ENCODE peak calls at places on chromosomes 5 and 9, in six cellular contexts. O is stomach, R is Peyer's patch, W is ovary, X is HepG2, B is IMR-90. I is an unnamed sample. For H3K36me3, the result is how much of the 10 kb centered on the place peaks cover.

GRCh38 chr5:59348189-59348588 is 545.3 kb downstream of the PDE4D start:
- DNase-seq in O (no peak), R (no peak), W (no peak), X (peak), B (no peak), I (no peak)

GRCh38 chr9:123225374-123225813 is 43.0 kb downstream of the STRBP start:
- DNase-seq in O (no peak), R (peak), W (no peak), X (peak), B (peak), I (no peak)

GRCh38 chr5:65480306-65480865 is 1.3 kb downstream of the ADAMTS6 start:
- DNase-seq in O (peak), R (peak), W (peak), X (peak), B (peak), I (no peak)

GRCh38 chr9:36332006-36332405 is 68.1 kb downstream of the RNF38 start:
- DNase-seq in O (no peak), R (no peak), W (no peak), X (no peak), B (peak), I (no peak)

GRCh38 chr5:135319928-135320606 is 79.0 kb downstream of the MACROH2A1 start:
- DNase-seq in O (peak), R (no peak), W (no peak), X (no peak), B (no peak), I (peak)

GRCh38 chr9:89497181-89497963 is 541 bp downstream of the SEMA4D start:
- DNase-seq in O (peak), R (peak), W (peak), X (no peak), B (no peak), I (peak)

GRCh38 chr9:95167998-95168397 is 149.5 kb downstream of the FANCC start:
- DNase-seq in O (peak), R (peak), W (no peak), X (peak), B (peak), I (no peak)

GRCh38 chr9:16645970-16646369 is 224.5 kb downstream of the BNC2 start:
- DNase-seq in O (no peak), R (no peak), W (no peak), X (no peak), B (no peak), I (no peak)

GRCh38 chr9:112130347-112130746 is 44.8 kb downstream of the SUSD1 start:
- DNase-seq in O (no peak), R (no peak), W (no peak), X (no peak), B (no peak), I (no peak)

GRCh38 chr9:131739988-131740648 is at the start of gene RAPGEF1:
- DNase-seq in O (peak), R (peak), W (peak), X (no peak), B (no peak), I (peak)

GRCh38 chr5:1059884-1060263 is 51.3 kb downstream of the NKD2 start:
- DNase-seq in O (no peak), R (no peak), W (no peak), X (no peak), B (no peak), I (no peak)

GRCh38 chr5:102540251-102540812 is 41.5 kb upstream of the SLCO6A1 start:
- DNase-seq in O (no peak), R (no peak), W (no peak), X (no peak), B (no peak), I (no peak)

GRCh38 chr5:172076783-172077244 is 70.4 kb upstream of the FBXW11 start:
- DNase-seq in O (no peak), R (no peak), W (no peak), X (no peak), B (peak), I (no peak)

GRCh38 chr9:131714161-131714646 is 25.7 kb downstream of the RAPGEF1 start:
- DNase-seq in O (peak), R (no peak), W (peak), X (no peak), B (peak), I (no peak)

GRCh38 chr5:97134634-97135033 is 7.8 kb downstream of the LIX1 start:
- DNase-seq in O (no peak), R (no peak), W (no peak), X (no peak), B (no peak), I (no peak)

GRCh38 chr9:135304886-135305285 is 174.7 kb upstream of the PPP1R26 start:
- DNase-seq in O (no peak), R (no peak), W (no peak), X (no peak), B (no peak), I (no peak)

GRCh38 chr9:137461663-137462395 is 2.7 kb upstream of the NSMF start:
- DNase-seq in O (peak), R (peak), W (peak), X (no peak), B (no peak), I (peak)

GRCh38 chr5:173835662-173836061 is 52.5 kb upstream of the CPEB4 start:
- DNase-seq in O (no peak), R (no peak), W (no peak), X (no peak), B (no peak), I (peak)

GRCh38 chr9:106964822-106965525 is 102.0 kb downstream of the ZNF462 start:
- DNase-seq in O (no peak), R (no peak), W (no peak), X (no peak), B (peak), I (no peak)

GRCh38 chr5:65262590-65263189 is 219.0 kb downstream of the ADAMTS6 start:
- DNase-seq in O (no peak), R (no peak), W (peak), X (no peak), B (peak), I (no peak)

GRCh38 chr5:134553816-134554215 is 28.3 kb downstream of the JADE2 start:
- DNase-seq in O (no peak), R (no peak), W (peak), X (no peak), B (peak), I (no peak)

GRCh38 chr5:148760945-148761638 is 65.3 kb upstream of the ADRB2 start:
- DNase-seq in O (no peak), R (no peak), W (no peak), X (no peak), B (no peak), I (no peak)

GRCh38 chr5:88825782-88826110 is 57.2 kb downstream of the MEF2C start:
- DNase-seq in O (no peak), R (no peak), W (no peak), X (no peak), B (peak), I (no peak)

GRCh38 chr5:102531506-102531905 is 32.7 kb upstream of the SLCO6A1 start:
- DNase-seq in O (no peak), R (no peak), W (no peak), X (peak), B (no peak), I (no peak)

GRCh38 chr5:80055491-80056170 is 20.5 kb downstream of the THBS4 start:
- DNase-seq in O (no peak), R (no peak), W (no peak), X (no peak), B (no peak), I (no peak)

GRCh38 chr9:113368960-113369582 is 7.7 kb downstream of the HDHD3 start:
- DNase-seq in O (no peak), R (no peak), W (no peak), X (no peak), B (no peak), I (no peak)

GRCh38 chr9:95570150-95570549 is 53.4 kb upstream of the PTCH1 start:
- DNase-seq in O (no peak), R (no peak), W (no peak), X (no peak), B (peak), I (no peak)

GRCh38 chr5:134529460-134529859 is 4.0 kb downstream of the JADE2 start:
- DNase-seq in O (no peak), R (no peak), W (no peak), X (no peak), B (no peak), I (no peak)

GRCh38 chr5:91925249-91925648 is 542.1 kb upstream of the ARRDC3 start:
- DNase-seq in O (no peak), R (no peak), W (no peak), X (peak), B (no peak), I (no peak)

DNA sequence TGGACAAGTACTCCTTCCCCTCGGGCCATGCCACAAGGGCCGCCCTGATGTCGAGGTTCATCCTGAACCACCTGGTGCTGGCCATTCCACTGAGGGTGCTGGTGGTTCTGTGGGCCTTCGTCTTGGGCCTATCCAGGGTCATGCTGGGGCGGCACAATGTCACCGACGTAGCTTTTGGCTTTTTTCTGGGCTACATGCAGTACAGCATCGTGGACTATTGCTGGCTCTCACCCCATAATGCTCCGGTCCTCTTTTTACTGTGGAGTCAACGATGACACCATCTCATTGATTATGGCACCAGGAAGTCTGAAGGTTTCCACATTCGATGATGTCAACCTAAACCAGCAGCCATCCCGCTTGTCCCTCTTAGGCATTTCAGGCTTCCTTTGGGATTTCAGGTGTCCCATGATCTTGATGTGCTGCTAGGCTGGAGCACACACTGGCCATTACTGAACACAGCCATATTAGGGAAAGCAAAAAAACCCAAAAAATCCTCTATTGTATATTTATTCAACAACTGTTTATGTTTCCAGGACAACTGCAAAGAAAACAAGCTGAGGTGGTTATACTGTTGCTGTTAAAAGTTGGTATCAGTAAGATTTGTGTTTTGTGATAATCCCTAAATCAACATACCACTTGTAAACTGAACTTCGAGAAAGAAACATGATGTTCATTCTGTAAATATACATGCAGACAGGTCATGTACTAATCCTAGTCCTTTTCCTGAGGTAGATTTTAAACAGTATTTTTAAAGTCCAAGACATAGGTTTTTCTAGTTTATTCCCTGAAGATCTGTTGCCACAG is 1.1 kb downstream of the PLPP6 start:
- DNase-seq in O (no peak), R (no peak), W (no peak), X (peak), B (peak), I (no peak)
- TF ChIP-seq POLR2A in O (no peak), R (no peak), W (no peak), X (peak), B (no peak), I (no peak)

GRCh38 chr9:129422032-129422842 is 198.7 kb downstream of the C9orf50 start:
- DNase-seq in O (no peak), R (no peak), W (no peak), X (peak), B (no peak), I (no peak)

GRCh38 chr9:129428890-129429577 is 191.9 kb downstream of the C9orf50 start:
- DNase-seq in O (no peak), R (no peak), W (no peak), X (no peak), B (no peak), I (no peak)

GRCh38 chr9:129430940-129431693 is 189.8 kb downstream of the C9orf50 start:
- DNase-seq in O (no peak), R (no peak), W (no peak), X (no peak), B (no peak), I (no peak)

GRCh38 chr9:129422843-129423700 is 197.8 kb downstream of the C9orf50 start:
- DNase-seq in O (no peak), R (no peak), W (peak), X (no peak), B (peak), I (peak)

GRCh38 chr9:129427113-129427512 is 193.8 kb downstream of the C9orf50 start:
- DNase-seq in O (no peak), R (no peak), W (no peak), X (no peak), B (no peak), I (no peak)
- H3K36me3 ChIP-seq in O (under half), R (under half), W (under half), X (under half), B (under half), I (under half)

DNA sequence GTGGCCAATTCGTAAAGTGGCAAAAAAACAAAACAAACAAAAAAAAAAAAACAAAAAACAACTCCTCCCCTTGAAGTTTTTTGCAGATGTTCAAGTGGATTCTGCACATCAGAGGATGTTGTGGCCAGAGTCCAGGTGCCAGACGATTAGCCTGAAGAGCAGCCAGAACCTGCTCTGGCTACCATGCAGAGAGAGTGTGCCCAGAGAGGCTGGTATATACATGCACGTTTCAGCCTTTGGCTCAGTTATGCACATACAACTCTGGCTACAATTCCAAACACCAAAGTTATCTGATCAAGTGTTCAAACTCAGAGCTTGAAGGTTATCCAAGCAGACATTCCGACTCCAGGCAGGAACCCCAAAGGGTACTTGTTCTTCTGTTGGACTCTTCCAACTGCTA is 34.7 kb downstream of the GGTA1 start:
- DNase-seq in O (no peak), R (no peak), W (no peak), X (no peak), B (no peak), I (no peak)
- TF ChIP-seq POLR2A in O (no peak), R (no peak), W (no peak), X (no peak), B (no peak), I (no peak)

DNA sequence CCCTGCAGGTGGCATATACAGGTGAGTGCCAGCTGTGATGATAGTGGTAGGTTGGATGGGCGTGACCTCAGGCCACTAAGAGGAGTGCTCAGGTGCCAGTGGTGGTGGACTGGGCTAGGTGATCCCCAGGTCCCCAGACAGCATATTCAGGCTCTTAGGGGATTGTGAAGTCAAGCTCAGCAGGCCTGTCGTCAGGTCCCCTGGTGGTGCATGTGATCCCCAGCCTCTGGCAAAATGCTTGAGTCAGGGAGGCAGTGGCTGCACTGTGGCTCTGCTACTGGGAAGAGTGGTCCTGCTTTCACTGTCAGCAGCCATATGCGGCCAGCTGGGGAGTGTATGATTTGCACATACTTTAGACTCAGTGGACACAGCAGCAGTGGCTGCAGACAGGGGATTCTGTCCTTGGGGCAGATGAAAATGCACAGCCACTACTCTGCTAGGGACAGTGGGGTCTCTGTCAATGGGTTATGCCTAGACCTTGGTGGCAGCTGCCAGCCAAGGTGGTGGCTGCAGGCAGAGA is 31.6 kb upstream of the CTSL start:
- DNase-seq in O (no peak), R (no peak), W (no peak), X (no peak), B (no peak), I (no peak)
- H3K36me3 ChIP-seq in O (under half), R (under half), W (under half), X (under half), B (under half), I (under half)

GRCh38 chr5:141475625-141476131 is at the start of gene PCDHGC3:
- DNase-seq in O (peak), R (peak), W (peak), X (peak), B (peak), I (peak)
- TF ChIP-seq POLR2A in O (no peak), R (no peak), W (peak), X (no peak), B (peak), I (no peak)

GRCh38 chr5:140696891-140697492 is 3.3 kb upstream of the ZMAT2 start:
- DNase-seq in O (no peak), R (no peak), W (no peak), X (no peak), B (no peak), I (no peak)
- H3K36me3 ChIP-seq in O (half or more), R (under half), W (under half), X (half or more), B (under half), I (half or more)

GRCh38 chr5:36919650-36920049 is 43.1 kb downstream of the NIPBL start:
- DNase-seq in O (no peak), R (no peak), W (no peak), X (no peak), B (no peak), I (no peak)
- TF ChIP-seq POLR2A in O (no peak), R (no peak), W (no peak), X (no peak), B (no peak), I (no peak)

GRCh38 chr5:56876325-56876724 is 33.1 kb upstream of the SETD9 start:
- DNase-seq in O (no peak), R (no peak), W (no peak), X (no peak), B (peak), I (no peak)

DNA sequence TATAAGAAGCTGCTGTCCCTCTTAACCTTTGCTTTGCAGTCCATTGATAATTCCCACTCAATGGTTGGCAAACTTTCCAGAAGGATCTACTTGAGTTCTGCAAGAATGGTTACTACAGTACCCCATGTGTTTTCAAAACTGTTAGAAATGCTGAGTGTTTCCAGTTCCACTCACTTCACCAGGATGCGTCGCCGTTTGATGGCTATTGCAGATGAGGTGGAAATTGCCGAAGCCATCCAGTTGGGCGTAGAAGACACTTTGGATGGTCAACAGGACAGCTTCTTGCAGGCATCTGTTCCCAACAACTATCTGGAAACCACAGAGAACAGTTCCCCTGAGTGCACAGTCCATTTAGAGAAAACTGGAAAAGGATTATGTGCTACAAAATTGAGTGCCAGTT is 27.8 kb upstream of the SETD9 start:
- DNase-seq in O (no peak), R (no peak), W (no peak), X (no peak), B (no peak), I (no peak)
- H3K36me3 ChIP-seq in O (under half), R (under half), W (under half), X (half or more), B (under half), I (half or more)

GRCh38 chr9:25681270-25681669 is 3.0 kb upstream of the TUSC1 start:
- DNase-seq in O (no peak), R (no peak), W (no peak), X (no peak), B (peak), I (no peak)

GRCh38 chr9:25678846-25679360 is 659 bp upstream of the TUSC1 start:
- DNase-seq in O (no peak), R (no peak), W (no peak), X (no peak), B (peak), I (no peak)

GRCh38 chr9:25677301-25678146 is 720 bp downstream of the TUSC1 start:
- DNase-seq in O (peak), R (peak), W (peak), X (no peak), B (peak), I (peak)

DNA sequence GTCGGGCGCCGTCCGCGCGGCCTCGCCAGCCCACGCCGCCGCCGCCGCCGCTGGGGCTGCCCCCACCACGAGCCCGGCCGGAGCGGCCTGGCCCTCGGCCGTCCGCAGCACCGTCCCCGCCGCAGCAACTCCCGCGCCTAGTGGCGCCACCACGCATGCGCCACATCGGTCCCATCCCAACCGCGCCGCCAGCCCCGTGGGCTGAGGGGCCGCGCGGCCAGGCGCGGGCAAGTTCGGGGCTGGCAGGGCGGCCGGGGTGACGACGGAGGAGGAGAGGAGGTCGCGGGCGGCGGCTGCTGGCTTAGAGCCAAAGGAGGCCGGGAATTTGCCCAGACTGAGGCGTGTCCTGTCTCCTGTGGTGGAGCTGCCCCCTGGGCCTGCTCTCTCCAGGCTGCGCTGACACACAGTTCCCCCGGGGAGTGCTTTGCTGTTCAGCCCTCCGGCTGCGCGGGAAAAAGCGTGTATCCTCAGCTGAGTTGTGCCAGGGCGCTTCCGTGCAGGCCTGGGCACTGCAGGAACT is at the start of gene TUSC1:
- DNase-seq in O (peak), R (peak), W (peak), X (no peak), B (peak), I (peak)
- TF ChIP-seq POLR2A in O (no peak), R (no peak), W (peak), X (no peak), B (no peak), I (no peak)

I was measured in spleen.